ENCODE peak calls at places on chromosomes 2 and 18, in six cellular contexts. One of them, this sample, is unnamed. For H4K20me1, the result is how much of the 10 kb centered on the place peaks cover.

GRCh38 chr2:99373144-99373543 is 36.0 kb downstream of the EIF5B start:
- DNase-seq in GM23338: no peak
- DNase-seq in OCI-LY7: no peak
- DNase-seq in hepatocyte: no peak
- DNase-seq in PC-9: no peak
- DNase-seq in IMR-90: no peak
- DNase-seq in this sample: no peak

GRCh38 chr2:191252699-191253098 is 7.5 kb downstream of the MYO1B start:
- DNase-seq in GM23338: no peak
- DNase-seq in PC-9: no peak
- DNase-seq in IMR-90: no peak
- DNase-seq in hepatocyte: no peak
- DNase-seq in OCI-LY7: no peak
- DNase-seq in this sample: no peak

GRCh38 chr18:5237723-5238370 is 40.8 kb upstream of the AKAIN1 start:
- DNase-seq in OCI-LY7: peak
- DNase-seq in PC-9: peak
- DNase-seq in GM23338: peak
- DNase-seq in IMR-90: peak
- DNase-seq in hepatocyte: peak
- DNase-seq in this sample: peak

GRCh38 chr2:39631715-39632114 is 34.0 kb upstream of the TMEM178A start:
- DNase-seq in IMR-90: peak
- DNase-seq in GM23338: no peak
- DNase-seq in PC-9: peak
- DNase-seq in hepatocyte: peak
- DNase-seq in OCI-LY7: no peak
- DNase-seq in this sample: peak

GRCh38 chr2:234989183-234989701 is 37.4 kb downstream of the SH3BP4 start:
- DNase-seq in PC-9: peak
- DNase-seq in GM23338: no peak
- DNase-seq in IMR-90: no peak
- DNase-seq in hepatocyte: no peak
- DNase-seq in OCI-LY7: no peak
- DNase-seq in this sample: peak

GRCh38 chr2:16962459-16962858 is 296.8 kb upstream of the CYRIA start:
- DNase-seq in hepatocyte: no peak
- DNase-seq in IMR-90: no peak
- DNase-seq in OCI-LY7: no peak
- DNase-seq in GM23338: no peak
- DNase-seq in PC-9: no peak
- DNase-seq in this sample: no peak

GRCh38 chr2:37201766-37202165 is 5.5 kb downstream of the CEBPZOS start:
- DNase-seq in GM23338: no peak
- DNase-seq in PC-9: no peak
- DNase-seq in OCI-LY7: peak
- DNase-seq in hepatocyte: no peak
- DNase-seq in IMR-90: peak
- DNase-seq in this sample: no peak

GRCh38 chr18:55546873-55547704 is 40.9 kb downstream of the TCF4 start:
- DNase-seq in hepatocyte: peak
- DNase-seq in GM23338: no peak
- DNase-seq in PC-9: no peak
- DNase-seq in OCI-LY7: no peak
- DNase-seq in IMR-90: peak
- DNase-seq in this sample: peak

GRCh38 chr18:3547891-3548615 is 98.1 kb downstream of the TGIF1 start:
- DNase-seq in PC-9: no peak
- DNase-seq in IMR-90: no peak
- DNase-seq in hepatocyte: no peak
- DNase-seq in OCI-LY7: no peak
- DNase-seq in GM23338: no peak
- DNase-seq in this sample: no peak

GRCh38 chr2:207311316-207312005 is 145.7 kb upstream of the KLF7 start:
- DNase-seq in PC-9: no peak
- DNase-seq in hepatocyte: peak
- DNase-seq in OCI-LY7: no peak
- DNase-seq in IMR-90: peak
- DNase-seq in GM23338: no peak
- DNase-seq in this sample: peak

GRCh38 chr2:229980440-229981184 is 58.3 kb downstream of the FBXO36 start:
- DNase-seq in GM23338: peak
- DNase-seq in PC-9: no peak
- DNase-seq in hepatocyte: peak
- DNase-seq in IMR-90: peak
- DNase-seq in OCI-LY7: no peak
- DNase-seq in this sample: peak

GRCh38 chr18:49561377-49562193 is at the start of gene LIPG:
- DNase-seq in GM23338: peak
- DNase-seq in OCI-LY7: no peak
- DNase-seq in IMR-90: peak
- DNase-seq in hepatocyte: peak
- DNase-seq in PC-9: peak
- DNase-seq in this sample: peak

GRCh38 chr18:77106331-77106730 is 26.3 kb downstream of the MBP start:
- DNase-seq in hepatocyte: no peak
- DNase-seq in IMR-90: no peak
- DNase-seq in GM23338: no peak
- DNase-seq in PC-9: no peak
- DNase-seq in OCI-LY7: no peak
- DNase-seq in this sample: no peak

GRCh38 chr18:55794288-55795052 is 206.5 kb upstream of the TCF4 start:
- DNase-seq in IMR-90: peak
- DNase-seq in OCI-LY7: no peak
- DNase-seq in hepatocyte: no peak
- DNase-seq in GM23338: no peak
- DNase-seq in PC-9: no peak
- DNase-seq in this sample: no peak

GRCh38 chr2:60550151-60550983 is 3.1 kb downstream of the BCL11A start:
- DNase-seq in IMR-90: peak
- DNase-seq in hepatocyte: peak
- DNase-seq in OCI-LY7: peak
- DNase-seq in PC-9: no peak
- DNase-seq in GM23338: peak
- DNase-seq in this sample: peak

GRCh38 chr2:32750880-32751279 is 123.0 kb downstream of the TTC27 start:
- DNase-seq in IMR-90: peak
- DNase-seq in PC-9: no peak
- DNase-seq in hepatocyte: no peak
- DNase-seq in OCI-LY7: no peak
- DNase-seq in GM23338: no peak
- DNase-seq in this sample: peak

GRCh38 chr2:239959059-239959971 is 65.8 kb downstream of the NDUFA10 start:
- DNase-seq in OCI-LY7: no peak
- DNase-seq in GM23338: no peak
- DNase-seq in PC-9: no peak
- DNase-seq in IMR-90: peak
- DNase-seq in hepatocyte: no peak
- DNase-seq in this sample: no peak

GRCh38 chr2:60354713-60355112 is 198.7 kb downstream of the BCL11A start:
- DNase-seq in GM23338: no peak
- DNase-seq in PC-9: no peak
- DNase-seq in IMR-90: no peak
- DNase-seq in hepatocyte: no peak
- DNase-seq in OCI-LY7: no peak
- DNase-seq in this sample: peak

GRCh38 chr2:237645261-237645660 is 17.9 kb downstream of the LRRFIP1 start:
- DNase-seq in hepatocyte: no peak
- DNase-seq in OCI-LY7: no peak
- DNase-seq in PC-9: no peak
- DNase-seq in IMR-90: no peak
- DNase-seq in GM23338: no peak
- DNase-seq in this sample: no peak

GRCh38 chr2:241035818-241036396 is 37.5 kb downstream of the SNED1 start:
- DNase-seq in GM23338: peak
- DNase-seq in OCI-LY7: no peak
- DNase-seq in PC-9: no peak
- DNase-seq in IMR-90: no peak
- DNase-seq in hepatocyte: no peak
- DNase-seq in this sample: no peak

GRCh38 chr2:30736461-30737325 is 70.6 kb downstream of the CAPN13 start:
- DNase-seq in PC-9: no peak
- DNase-seq in GM23338: no peak
- DNase-seq in IMR-90: no peak
- DNase-seq in hepatocyte: no peak
- DNase-seq in OCI-LY7: no peak
- DNase-seq in this sample: peak

GRCh38 chr18:3323900-3324299 is 62.0 kb downstream of the MYL12B start:
- DNase-seq in GM23338: no peak
- DNase-seq in PC-9: no peak
- DNase-seq in IMR-90: no peak
- DNase-seq in OCI-LY7: no peak
- DNase-seq in hepatocyte: no peak
- DNase-seq in this sample: no peak

GRCh38 chr2:210814626-210815025 is 258.2 kb downstream of the CPS1 start:
- DNase-seq in IMR-90: no peak
- DNase-seq in OCI-LY7: no peak
- DNase-seq in hepatocyte: no peak
- DNase-seq in GM23338: no peak
- DNase-seq in PC-9: no peak
- DNase-seq in this sample: no peak

GRCh38 chr2:82120120-82120519 is 1815.6 kb upstream of the LRRTM1 start:
- DNase-seq in PC-9: no peak
- DNase-seq in IMR-90: no peak
- DNase-seq in hepatocyte: peak
- DNase-seq in GM23338: no peak
- DNase-seq in OCI-LY7: no peak
- DNase-seq in this sample: no peak

GRCh38 chr18:36504928-36505327 is 207.4 kb downstream of the FHOD3 start:
- DNase-seq in PC-9: no peak
- DNase-seq in OCI-LY7: no peak
- DNase-seq in IMR-90: peak
- DNase-seq in GM23338: no peak
- DNase-seq in hepatocyte: no peak
- DNase-seq in this sample: peak

GRCh38 chr2:328761-329160 is 40.9 kb upstream of the ALKAL2 start:
- DNase-seq in GM23338: no peak
- DNase-seq in OCI-LY7: no peak
- DNase-seq in hepatocyte: no peak
- DNase-seq in IMR-90: no peak
- DNase-seq in PC-9: peak
- DNase-seq in this sample: peak

GRCh38 chr2:16330012-16330411 is 335.6 kb downstream of the CYRIA start:
- DNase-seq in PC-9: no peak
- DNase-seq in IMR-90: no peak
- DNase-seq in OCI-LY7: no peak
- DNase-seq in hepatocyte: no peak
- DNase-seq in GM23338: peak
- DNase-seq in this sample: no peak

GRCh38 chr18:56315363-56315762 is 323.0 kb downstream of the TXNL1 start:
- DNase-seq in GM23338: no peak
- DNase-seq in IMR-90: peak
- DNase-seq in PC-9: no peak
- DNase-seq in OCI-LY7: no peak
- DNase-seq in hepatocyte: no peak
- DNase-seq in this sample: peak

DNA sequence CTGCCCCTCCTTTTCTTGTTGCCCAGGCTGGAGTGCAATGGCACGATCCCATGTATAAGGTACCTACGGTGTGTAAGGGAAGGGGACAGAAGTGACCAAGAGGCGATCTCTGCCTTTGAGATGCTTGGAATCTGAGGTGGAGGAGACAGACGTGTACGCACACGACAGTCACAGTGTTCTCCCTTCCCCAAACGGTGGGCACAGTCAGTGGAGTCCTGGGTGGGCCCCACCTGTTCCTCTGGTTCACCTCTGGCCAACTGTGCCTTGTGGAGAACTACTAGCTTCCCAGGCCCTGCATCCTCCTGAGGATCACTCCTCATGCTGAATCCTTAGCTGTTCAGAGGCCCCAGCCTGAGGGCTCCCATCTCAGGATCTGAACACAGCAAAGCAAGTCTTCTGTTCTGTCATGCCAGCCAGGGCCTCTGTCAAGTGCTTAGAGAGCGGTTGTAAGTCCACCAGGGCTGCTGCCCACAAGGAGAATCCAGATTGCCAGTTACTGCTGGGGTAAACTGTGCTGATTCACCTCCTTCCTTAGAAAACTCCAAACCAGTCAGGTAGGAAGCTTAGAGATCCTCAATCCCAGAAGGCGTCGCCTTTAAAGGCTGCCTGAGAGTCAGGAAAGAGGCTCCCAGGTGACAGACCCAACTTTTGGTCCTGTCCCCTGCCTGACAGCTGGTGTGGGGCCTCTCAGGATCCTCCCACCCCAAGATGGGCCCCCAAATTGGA is 1.6 kb downstream of the SLC35F6 start:
- DNase-seq in PC-9: no peak
- DNase-seq in GM23338: no peak
- DNase-seq in IMR-90: no peak
- DNase-seq in OCI-LY7: no peak
- DNase-seq in hepatocyte: no peak
- DNase-seq in this sample: peak
- H3K4me3 ChIP-seq in PC-9: peak
- H3K4me3 ChIP-seq in GM23338: peak
- H3K4me3 ChIP-seq in IMR-90: peak
- H3K4me3 ChIP-seq in OCI-LY7: peak
- H3K4me3 ChIP-seq in hepatocyte: no peak
- H3K4me3 ChIP-seq in this sample: peak

GRCh38 chr2:47510745-47511144 is 107.8 kb downstream of the MSH2 start:
- DNase-seq in hepatocyte: no peak
- DNase-seq in IMR-90: no peak
- DNase-seq in PC-9: no peak
- DNase-seq in OCI-LY7: peak
- DNase-seq in GM23338: peak
- DNase-seq in this sample: no peak
- TF ChIP-seq CTCF in hepatocyte: no peak
- TF ChIP-seq CTCF in IMR-90: peak
- TF ChIP-seq CTCF in PC-9: no peak
- TF ChIP-seq CTCF in OCI-LY7: peak
- TF ChIP-seq CTCF in GM23338: peak
- TF ChIP-seq CTCF in this sample: no peak

DNA sequence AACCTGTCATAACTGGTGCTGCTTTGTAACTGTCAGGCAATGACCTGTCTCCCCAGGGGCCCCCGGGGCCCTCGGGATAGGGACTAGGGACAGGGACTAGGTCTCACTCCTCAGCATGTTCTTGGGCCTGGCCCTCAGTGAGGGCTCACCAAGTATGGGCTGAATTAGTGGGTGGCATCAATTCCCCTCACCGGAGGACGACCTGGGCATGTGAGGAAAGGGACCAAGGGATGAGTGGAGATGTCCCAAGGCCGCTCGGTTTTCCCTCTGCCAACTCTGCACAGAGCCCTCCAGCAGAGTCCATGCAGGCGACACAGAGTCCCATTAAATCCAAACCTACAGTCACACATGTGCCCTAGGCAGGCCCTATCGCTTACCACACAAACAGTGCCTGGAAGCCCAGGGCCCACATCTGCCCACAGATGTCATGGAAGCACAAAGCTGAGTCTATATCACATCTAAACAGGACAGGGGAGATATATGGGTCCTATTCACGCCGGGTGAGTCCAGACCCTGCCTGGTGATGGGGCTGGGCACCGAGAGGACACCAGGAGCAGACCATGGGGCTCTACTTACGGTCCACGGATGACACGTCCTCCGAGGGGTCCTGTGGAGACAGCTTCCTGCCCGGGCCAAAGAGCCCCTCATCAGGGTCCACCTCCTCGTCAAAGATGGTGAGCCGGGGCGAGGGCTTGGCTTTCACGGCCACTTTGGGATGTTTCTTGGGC is 26.6 kb downstream of the HS1BP3 start:
- DNase-seq in PC-9: no peak
- DNase-seq in GM23338: no peak
- DNase-seq in IMR-90: no peak
- DNase-seq in hepatocyte: no peak
- DNase-seq in OCI-LY7: no peak
- DNase-seq in this sample: no peak
- H4K20me1 ChIP-seq in PC-9: under half
- H4K20me1 ChIP-seq in GM23338: under half
- H4K20me1 ChIP-seq in IMR-90: under half
- H4K20me1 ChIP-seq in hepatocyte: under half
- H4K20me1 ChIP-seq in OCI-LY7: under half
- H4K20me1 ChIP-seq in this sample: under half

GRCh38 chr2:26300234-26300641 is 45.7 kb upstream of the SELENOI start:
- DNase-seq in IMR-90: peak
- DNase-seq in PC-9: peak
- DNase-seq in hepatocyte: no peak
- DNase-seq in GM23338: no peak
- DNase-seq in OCI-LY7: no peak
- DNase-seq in this sample: peak
- H3K4me3 ChIP-seq in IMR-90: no peak
- H3K4me3 ChIP-seq in PC-9: peak
- H3K4me3 ChIP-seq in hepatocyte: peak
- H3K4me3 ChIP-seq in GM23338: peak
- H3K4me3 ChIP-seq in OCI-LY7: no peak
- H3K4me3 ChIP-seq in this sample: peak